ENCODE peak calls at places on chromosome 19, in eight cellular contexts. U is cardiac fibroblast, Q is AG04449, T is uterus, M is thoracic aorta, P is breast epithelium, K is IMR-90, I is A673. C is an unnamed sample.

GRCh38 chr19:34600366-34600765 is 76.6 kb downstream of the SCGB2B2 start:
- DNase-seq in K (no peak), P (no peak), Q (no peak), I (no peak), T (no peak), U (no peak), M (no peak), C (no peak)

GRCh38 chr19:49861127-49861526 is 6.2 kb downstream of the PNKP start:
- DNase-seq in P (no peak), Q (no peak), T (peak; percentile 30), I (peak; percentile 79), U (no peak), K (no peak), M (no peak), C (no peak)

GRCh38 chr19:57816652-57817051 is 1.9 kb upstream of the ZNF552 start:
- DNase-seq in K (no peak), Q (no peak), T (no peak), P (no peak), U (peak; percentile 19), M (no peak), I (no peak), C (no peak)

GRCh38 chr19:53789708-53790678 is 34.1 kb downstream of the NLRP12 start:
- DNase-seq in T (no peak), M (no peak), K (no peak), Q (no peak), U (no peak), I (no peak), P (no peak), C (no peak)

GRCh38 chr19:45218887-45219780 is 26.1 kb downstream of the EXOC3L2 start:
- DNase-seq in P (no peak), K (no peak), U (no peak), I (no peak), M (no peak), Q (no peak), T (no peak), C (peak; percentile 24)

GRCh38 chr19:31100945-31101344 is 248.3 kb downstream of the TSHZ3 start:
- DNase-seq in U (no peak), P (no peak), Q (no peak), K (no peak), M (no peak), T (no peak), I (no peak), C (peak; percentile 24)

GRCh38 chr19:13149628-13150186 is 468 bp downstream of the STX10 start:
- DNase-seq in Q (no peak), K (no peak), U (peak; percentile 52), I (peak; percentile 57), T (no peak), P (peak; percentile 32), M (no peak), C (peak; percentile 34)

GRCh38 chr19:34925278-34925855 is 1.3 kb upstream of the ZNF30 start:
- DNase-seq in Q (no peak), T (no peak), P (no peak), K (no peak), U (no peak), I (no peak), M (no peak), C (no peak)

GRCh38 chr19:23116802-23117571 is at the start of gene ZNF730:
- DNase-seq in K (peak; percentile 68), P (no peak), Q (peak; percentile 26), I (peak; percentile 65), U (peak; percentile 85), T (peak; percentile 18), M (no peak), C (peak; percentile 67)

DNA sequence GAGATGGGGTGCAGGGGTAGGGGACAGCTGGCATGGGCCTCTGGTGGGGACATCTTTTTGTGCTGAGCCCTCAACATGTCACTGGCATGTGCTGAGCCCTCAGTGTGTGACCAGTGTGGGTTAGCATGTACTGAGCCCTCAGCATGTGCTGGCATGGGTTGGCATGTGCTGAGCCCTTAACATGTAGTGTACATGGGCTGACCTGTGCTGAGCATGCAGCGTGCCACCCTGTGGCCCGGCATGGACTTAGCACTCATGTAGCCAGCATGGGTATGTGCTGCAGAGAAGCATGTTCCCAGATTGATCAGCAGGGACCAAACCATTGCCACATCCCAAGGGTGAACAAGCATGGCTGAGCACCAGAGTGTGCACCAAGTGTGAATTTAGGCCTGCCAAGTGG is 11.5 kb downstream of the HIPK4 start:
- DNase-seq in T (no peak), K (no peak), M (no peak), P (no peak), Q (no peak), U (no peak), I (no peak), C (no peak)
- TF ChIP-seq CTCF in T (no peak), K (no peak), M (no peak), P (no peak), Q (no peak), U (no peak), I (no peak), C (no peak)

GRCh38 chr19:18831524-18832330 is at the start of gene UPF1:
- DNase-seq in I (peak; percentile 97), T (peak; percentile 95), P (peak; percentile 83), U (peak; percentile 89), Q (no peak), K (peak; percentile 88), M (peak; percentile 47), C (peak; percentile 88)

GRCh38 chr19:18833849-18834643 is 2.3 kb downstream of the UPF1 start:
- DNase-seq in T (no peak), P (no peak), M (no peak), Q (no peak), U (no peak), K (no peak), I (no peak), C (no peak)

GRCh38 chr19:18833141-18833476 is 1.4 kb downstream of the UPF1 start:
- DNase-seq in M (no peak), U (peak; percentile 18), I (no peak), Q (no peak), P (no peak), T (no peak), K (no peak), C (peak; percentile 20)

GRCh38 chr19:18832331-18833140 is 777 bp downstream of the UPF1 start:
- DNase-seq in T (no peak), U (peak; percentile 25), I (no peak), M (no peak), K (no peak), P (no peak), Q (no peak), C (peak; percentile 25)

DNA sequence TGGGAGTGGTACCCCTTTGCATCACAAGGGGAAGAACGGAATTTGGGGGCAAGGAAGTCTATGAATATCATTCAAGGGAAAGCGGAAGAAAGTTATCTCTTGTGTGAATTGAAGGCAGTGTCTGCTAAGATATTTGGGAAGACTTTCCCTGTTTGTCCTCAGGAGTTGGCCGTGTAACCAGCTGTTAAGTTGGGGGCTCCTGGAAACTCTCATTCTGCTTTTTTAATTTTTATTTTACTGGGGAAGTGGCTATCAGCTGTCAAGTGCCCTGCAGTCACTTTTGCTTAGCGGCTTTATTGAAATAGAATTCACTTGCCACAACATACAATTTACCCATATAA is 2.9 kb downstream of the UPF1 start:
- DNase-seq in U (no peak), Q (no peak), K (no peak), T (no peak), P (no peak), I (no peak), M (no peak), C (no peak)
- H3K4me3 ChIP-seq in U (no peak overlapping the region), Q (no peak overlapping the region), K (no peak overlapping the region), T (no peak overlapping the region), P (peak overlapping the region; percentile 96), I (no peak overlapping the region), M (peak overlapping the region; percentile 92), C (peak overlapping the region; percentile 86)

GRCh38 chr19:51980116-51980736 is 6.4 kb downstream of the ZNF350 start:
- DNase-seq in U (peak; percentile 23), T (no peak), K (no peak), P (no peak), I (no peak), M (no peak), Q (no peak), C (peak; percentile 12)

GRCh38 chr19:51983361-51983760 is 3.3 kb downstream of the ZNF350 start:
- DNase-seq in K (no peak), T (no peak), M (no peak), Q (no peak), U (no peak), P (no peak), I (no peak), C (no peak)

GRCh38 chr19:51976852-51977251 is 9.8 kb downstream of the ZNF350 start:
- DNase-seq in I (no peak), Q (no peak), P (no peak), U (no peak), K (no peak), T (no peak), M (no peak), C (no peak)

GRCh38 chr19:51977346-51977745 is 9.3 kb downstream of the ZNF350 start:
- DNase-seq in P (no peak), M (no peak), K (no peak), I (no peak), U (no peak), Q (no peak), T (no peak), C (no peak)

GRCh38 chr19:51978882-51979281 is 7.8 kb downstream of the ZNF350 start:
- DNase-seq in P (no peak), U (no peak), T (no peak), Q (no peak), M (no peak), K (no peak), I (no peak), C (no peak)
- TF ChIP-seq CTCF in P (no peak), U (no peak), T (no peak), Q (no peak), M (no peak), K (no peak), I (no peak), C (no peak)

GRCh38 chr19:11145147-11145924 is 10.2 kb downstream of the SPC24 start:
- DNase-seq in U (no peak), T (no peak), K (no peak), M (no peak), I (peak; percentile 32), P (no peak), Q (no peak), C (no peak)

GRCh38 chr19:11138659-11139526 is 16.7 kb downstream of the SPC24 start:
- DNase-seq in U (peak; percentile 83), Q (peak; percentile 36), T (peak; percentile 89), M (peak; percentile 54), P (peak; percentile 62), I (peak; percentile 85), K (peak; percentile 77), C (peak; percentile 83)

GRCh38 chr19:11140896-11141295 is 14.7 kb downstream of the SPC24 start:
- DNase-seq in U (no peak), M (no peak), I (no peak), Q (no peak), P (no peak), T (no peak), K (no peak), C (no peak)

GRCh38 chr19:11141937-11142527 is 13.6 kb downstream of the SPC24 start:
- DNase-seq in M (no peak), U (no peak), K (no peak), I (no peak), Q (no peak), T (peak; percentile 53), P (no peak), C (no peak)

DNA sequence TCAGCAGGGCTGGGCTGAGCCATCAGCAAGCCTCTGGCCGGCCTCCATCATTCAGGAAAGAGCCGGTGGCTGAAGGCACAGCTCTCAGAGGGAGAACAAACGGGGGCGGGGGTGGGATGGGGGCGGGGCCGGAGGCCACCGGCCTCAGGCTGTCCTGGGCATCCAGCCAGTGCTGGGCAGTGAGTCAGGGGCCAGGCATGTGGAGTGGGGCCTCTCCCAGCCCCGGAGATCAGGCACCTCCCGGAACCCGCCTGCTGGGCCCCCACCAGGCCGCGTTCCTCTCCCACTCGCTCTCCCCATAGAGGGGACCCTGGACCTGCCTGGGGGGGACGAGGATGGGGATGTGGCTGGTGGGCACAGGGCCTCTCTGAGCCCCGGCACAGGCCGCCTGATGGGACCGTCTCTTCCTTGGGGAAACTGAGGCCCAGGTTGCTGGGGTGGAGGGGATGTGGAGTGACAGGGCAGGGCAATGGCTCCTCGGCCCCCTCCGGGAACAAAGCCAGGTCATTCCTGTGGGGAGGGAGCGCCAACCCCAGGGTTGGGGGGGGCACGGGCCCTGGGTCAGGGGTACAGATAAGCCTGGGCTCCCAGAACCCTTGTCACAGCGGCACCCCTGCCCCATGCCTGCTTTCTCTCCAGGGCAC is 12.9 kb downstream of the SPC24 start:
- DNase-seq in P (peak; percentile 95), K (peak; percentile 95), Q (peak; percentile 59), U (peak; percentile 96), M (peak; percentile 82), I (peak; percentile 62), T (peak; percentile 98), C (peak; percentile 92)
- H3K4me3 ChIP-seq in P (peak overlapping the region; percentile 55), K (no peak overlapping the region), Q (peak overlapping the region; percentile 29), U (no peak overlapping the region), M (peak overlapping the region; percentile 60), I (peak overlapping the region; percentile 23), T (no peak overlapping the region), C (peak overlapping the region; percentile 35)

C was measured in AG10803.